ENCODE peak calls at places on chromosomes 13 and 19, in nine cellular contexts. Q is cardiac fibroblast; B is HFFc6; T is CD4-positive, alpha-beta T cell; U is progenitor cell of endocrine pancreas; O is tibial artery; P is AG04450; W is thoracic aorta; F is left lung. R is an unnamed sample.

GRCh38 chr13:110683203-110683883 is 22.6 kb downstream of the CARS2 start:
- DNase-seq in P (no peak), F (no peak), U (no peak), T (no peak), O (no peak), B (peak; percentile 23), W (no peak), Q (peak; percentile 25), R (no peak)

GRCh38 chr19:44003461-44004134 is 841 bp downstream of the ZNF230 start:
- DNase-seq in Q (peak; percentile 14), B (no peak), T (no peak), F (peak; percentile 35), P (no peak), O (no peak), W (no peak), U (no peak), R (no peak)

GRCh38 chr19:39983695-39984302 is 12.8 kb downstream of the PSMC4 start:
- DNase-seq in T (no peak), O (no peak), U (no peak), B (no peak), Q (no peak), W (no peak), P (no peak), F (no peak), R (no peak)

GRCh38 chr19:2926341-2927031 is 18.3 kb downstream of the ZNF77 start:
- DNase-seq in O (no peak), U (no peak), T (no peak), W (no peak), Q (no peak), P (no peak), B (no peak), F (no peak), R (no peak)

GRCh38 chr19:35856001-35856400 is 710 bp upstream of the KIRREL2 start:
- DNase-seq in W (no peak), U (peak; percentile 84), O (no peak), Q (no peak), F (no peak), B (no peak), P (no peak), T (no peak), R (no peak)

GRCh38 chr19:54696766-54697165 is 27.5 kb upstream of the KIR3DL3 start:
- DNase-seq in Q (no peak), U (no peak), O (no peak), B (no peak), T (no peak), P (no peak), F (no peak), W (no peak), R (no peak)

GRCh38 chr13:106569233-106570095 is 1.5 kb upstream of the ARGLU1 start:
- DNase-seq in U (no peak), F (no peak), W (no peak), O (no peak), Q (no peak), B (no peak), T (no peak), P (no peak), R (no peak)

GRCh38 chr13:36418022-36418805 is 14.1 kb upstream of the CCNA1 start:
- DNase-seq in Q (peak; percentile 53), F (no peak), W (no peak), O (no peak), U (no peak), B (peak; percentile 16), T (no peak), P (no peak), R (no peak)

GRCh38 chr19:54806516-54806838 is 3.1 kb downstream of the KIR2DL4 start:
- DNase-seq in U (no peak), W (no peak), T (no peak), P (no peak), Q (no peak), B (no peak), F (no peak), O (no peak), R (no peak)

GRCh38 chr19:7191946-7192691 is 102.1 kb downstream of the INSR start:
- DNase-seq in W (no peak), P (no peak), O (no peak), F (no peak), Q (no peak), T (peak; percentile 18), U (no peak), B (no peak), R (no peak)

GRCh38 chr19:991174-991931 is 7.2 kb downstream of the WDR18 start:
- DNase-seq in Q (peak; percentile 64), T (peak; percentile 58), O (no peak), W (no peak), F (no peak), P (no peak), B (peak; percentile 65), U (no peak), R (peak; percentile 21)

GRCh38 chr13:27704681-27705080 is 83.0 kb downstream of the POLR1D start:
- DNase-seq in U (no peak), W (no peak), B (no peak), T (no peak), F (no peak), O (no peak), P (no peak), Q (no peak), R (no peak)

GRCh38 chr13:40589285-40590109 is 76.9 kb downstream of the FOXO1 start:
- DNase-seq in Q (peak; percentile 74), F (peak; percentile 59), U (no peak), W (no peak), B (no peak), O (peak; percentile 56), T (no peak), P (no peak), R (no peak)

GRCh38 chr19:54309811-54310210 is 3.2 kb downstream of the LILRA5 start:
- DNase-seq in U (no peak), P (no peak), Q (no peak), W (no peak), B (no peak), O (no peak), F (no peak), T (no peak), R (no peak)

GRCh38 chr19:1852294-1852646 is 4.0 kb upstream of the REXO1 start:
- DNase-seq in B (no peak), O (no peak), F (no peak), P (no peak), Q (no peak), W (no peak), T (no peak), U (no peak), R (no peak)

GRCh38 chr13:73945371-73945770 is 188.8 kb downstream of the KLF12 start:
- DNase-seq in B (no peak), O (no peak), F (no peak), U (no peak), P (no peak), Q (peak; percentile 46), T (no peak), W (no peak), R (no peak)
- TF ChIP-seq CTCF in B (peak; percentile 40), O (peak; percentile 20), F (no peak), U (no peak), P (no peak), Q (no peak), T (no peak), W (peak; percentile 12), R (peak; percentile 36)

DNA sequence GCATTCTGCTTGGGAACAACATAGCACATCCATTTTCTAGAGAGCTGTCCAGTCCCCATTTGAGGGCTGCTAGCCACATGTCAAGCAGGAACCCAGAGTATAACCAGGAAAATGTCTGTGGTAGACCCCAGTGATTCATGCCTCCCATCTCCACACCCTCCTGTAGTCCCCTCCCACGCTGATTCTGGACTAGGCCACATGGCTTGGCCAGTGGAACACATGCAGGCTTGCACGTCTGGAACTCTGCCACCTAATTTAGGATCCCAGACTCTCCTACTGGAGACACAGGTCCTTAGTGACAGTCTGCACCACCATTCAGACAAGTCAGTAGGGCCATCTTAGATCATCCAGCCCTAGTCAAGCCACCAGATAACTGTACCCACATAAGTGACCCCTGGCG is 149.8 kb downstream of the ZIC5 start:
- DNase-seq in P (no peak), F (no peak), T (no peak), Q (no peak), U (no peak), O (no peak), B (no peak), W (no peak), R (no peak)
- TF ChIP-seq CTCF in P (no peak), F (no peak), T (no peak), Q (no peak), U (no peak), O (no peak), B (no peak), W (no peak), R (no peak)

DNA sequence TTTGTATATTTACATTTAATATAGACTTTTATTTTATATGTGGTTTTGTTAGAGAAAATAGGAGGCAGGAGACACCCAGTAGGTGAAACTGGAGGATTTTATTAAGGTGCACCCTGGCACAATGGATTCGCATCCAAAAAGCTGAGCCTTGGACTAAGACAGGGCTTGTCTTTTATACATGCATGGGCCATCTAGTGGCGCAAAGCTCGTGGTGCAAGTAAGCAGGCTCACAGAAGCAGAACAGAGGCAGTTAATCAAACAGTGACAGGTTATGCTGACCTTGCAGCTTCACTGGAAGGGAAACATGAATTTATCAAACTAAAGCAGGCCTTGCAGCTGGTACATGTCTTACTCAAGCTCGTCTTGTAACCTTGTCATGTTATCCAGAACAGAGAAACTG is 58.8 kb upstream of the ZNF681 start:
- DNase-seq in U (no peak), B (peak; percentile 4), Q (no peak), T (peak; percentile 16), O (no peak), W (no peak), P (no peak), F (no peak), R (no peak)
- TF ChIP-seq CTCF in U (no peak), B (peak; percentile 68), Q (peak; percentile 53), T (peak; percentile 68), O (no peak), W (no peak), P (peak; percentile 31), F (peak; percentile 34), R (no peak)

GRCh38 chr13:44165895-44166496 is 207.6 kb upstream of the SERP2 start:
- DNase-seq in T (no peak), F (no peak), U (no peak), B (no peak), Q (no peak), W (no peak), P (no peak), O (no peak), R (no peak)
- TF ChIP-seq CTCF in T (no peak), F (no peak), U (no peak), B (no peak), Q (no peak), W (no peak), P (no peak), O (no peak), R (no peak)

R was measured in mesothelial cell of epicardium.